ENCODE peak calls at places on chromosomes 6 and 20, in four cellular contexts. X, Z, W and P are unnamed samples.

GRCh38 chr20:6680441-6680840 is 87.0 kb upstream of the BMP2 start:
- DNase-seq in X (no peak), Z (no peak), W (no peak), P (no peak)

GRCh38 chr6:136236491-136237293 is 13.4 kb downstream of the MTFR2 start:
- DNase-seq in X (no peak), Z (no peak), W (peak; percentile 68), P (no peak)

GRCh38 chr6:159691133-159691962 is 1.7 kb downstream of the SOD2 start:
- DNase-seq in X (no peak), Z (peak; percentile 47), W (peak; percentile 40), P (peak; percentile 93)

GRCh38 chr6:9540534-9541126 is 874.2 kb downstream of the TFAP2A start:
- DNase-seq in X (no peak), Z (no peak), W (peak; percentile 49), P (peak; percentile 20)

GRCh38 chr20:38550274-38550673 is 30.7 kb upstream of the ADIG start:
- DNase-seq in X (no peak), Z (no peak), W (peak; percentile 26), P (peak; percentile 16)

GRCh38 chr20:35269055-35269781 is 8.7 kb downstream of the MMP24OS start:
- DNase-seq in X (peak; percentile 91), Z (no peak), W (peak; percentile 82), P (peak; percentile 77)

GRCh38 chr6:139262519-139263300 is 29.1 kb downstream of the TXLNB start:
- DNase-seq in X (no peak), Z (no peak), W (no peak), P (no peak)

GRCh38 chr20:24780648-24781047 is 168.4 kb upstream of the CST7 start:
- DNase-seq in X (no peak), Z (no peak), W (no peak), P (no peak)

GRCh38 chr6:13461805-13462204 is 25.6 kb downstream of the GFOD1 start:
- DNase-seq in X (no peak), Z (no peak), W (no peak), P (no peak)

GRCh38 chr6:110414669-110415296 is 592 bp downstream of the DDO start:
- DNase-seq in X (no peak), Z (no peak), W (no peak), P (no peak)

GRCh38 chr20:5410450-5410849 is 93.7 kb upstream of the PROKR2 start:
- DNase-seq in X (no peak), Z (no peak), W (no peak), P (no peak)

GRCh38 chr6:64714073-64714472 is 993.0 kb downstream of the EYS start:
- DNase-seq in X (no peak), Z (no peak), W (no peak), P (no peak)

GRCh38 chr6:133101790-133102189 is 139.4 kb upstream of the EYA4 start:
- DNase-seq in X (no peak), Z (no peak), W (no peak), P (no peak)

GRCh38 chr6:56862415-56863175 is 92.3 kb upstream of the BEND6 start:
- DNase-seq in X (no peak), Z (no peak), W (no peak), P (no peak)

GRCh38 chr6:56863366-56863765 is 91.5 kb upstream of the BEND6 start:
- DNase-seq in X (no peak), Z (no peak), W (no peak), P (peak; percentile 49)

GRCh38 chr6:56866917-56867522 is 87.9 kb upstream of the BEND6 start:
- DNase-seq in X (no peak), Z (no peak), W (no peak), P (no peak)

GRCh38 chr6:56865081-56865875 is 89.6 kb upstream of the BEND6 start:
- DNase-seq in X (no peak), Z (no peak), W (no peak), P (no peak)

DNA sequence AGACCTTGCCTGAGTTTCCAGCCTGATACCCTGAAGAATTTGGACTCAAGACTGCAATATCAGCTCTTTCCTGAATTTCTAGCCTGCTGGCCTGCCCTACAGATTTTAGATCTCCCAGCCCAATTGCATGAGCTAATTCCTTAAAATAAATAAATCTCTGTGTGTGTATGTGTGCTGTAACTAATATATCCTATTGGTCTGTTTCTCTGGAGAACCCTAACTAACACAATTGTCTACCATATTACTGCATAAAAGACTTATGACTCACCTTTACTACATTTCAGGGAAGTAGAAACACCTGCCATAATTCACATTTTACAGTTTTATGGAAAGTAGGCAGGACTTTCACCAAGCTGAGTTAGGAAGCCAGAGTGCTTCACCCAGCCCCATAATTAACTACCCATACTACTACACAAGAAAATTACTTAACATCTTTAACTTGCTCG is 90.7 kb upstream of the BEND6 start:
- DNase-seq in X (no peak), Z (no peak), W (no peak), P (no peak)
- TF ChIP-seq CBFB in X (no peak), Z (no peak), W (no peak), P (no peak)

GRCh38 chr6:163579880-163580295 is 165.4 kb downstream of the QKI start:
- DNase-seq in X (no peak), Z (no peak), W (peak; percentile 25), P (no peak)
- TF ChIP-seq NR2C2 in X (no peak), Z (no peak), W (no peak), P (no peak)

GRCh38 chr6:33570806-33571636 is 9.1 kb downstream of the BAK1 start:
- DNase-seq in X (peak; percentile 76), Z (peak; percentile 96), W (peak; percentile 93), P (peak; percentile 53)

GRCh38 chr6:33566182-33567084 is 13.6 kb downstream of the BAK1 start:
- DNase-seq in X (no peak), Z (no peak), W (no peak), P (no peak)

GRCh38 chr6:33571637-33572316 is 8.3 kb downstream of the BAK1 start:
- DNase-seq in X (no peak), Z (no peak), W (no peak), P (no peak)

DNA sequence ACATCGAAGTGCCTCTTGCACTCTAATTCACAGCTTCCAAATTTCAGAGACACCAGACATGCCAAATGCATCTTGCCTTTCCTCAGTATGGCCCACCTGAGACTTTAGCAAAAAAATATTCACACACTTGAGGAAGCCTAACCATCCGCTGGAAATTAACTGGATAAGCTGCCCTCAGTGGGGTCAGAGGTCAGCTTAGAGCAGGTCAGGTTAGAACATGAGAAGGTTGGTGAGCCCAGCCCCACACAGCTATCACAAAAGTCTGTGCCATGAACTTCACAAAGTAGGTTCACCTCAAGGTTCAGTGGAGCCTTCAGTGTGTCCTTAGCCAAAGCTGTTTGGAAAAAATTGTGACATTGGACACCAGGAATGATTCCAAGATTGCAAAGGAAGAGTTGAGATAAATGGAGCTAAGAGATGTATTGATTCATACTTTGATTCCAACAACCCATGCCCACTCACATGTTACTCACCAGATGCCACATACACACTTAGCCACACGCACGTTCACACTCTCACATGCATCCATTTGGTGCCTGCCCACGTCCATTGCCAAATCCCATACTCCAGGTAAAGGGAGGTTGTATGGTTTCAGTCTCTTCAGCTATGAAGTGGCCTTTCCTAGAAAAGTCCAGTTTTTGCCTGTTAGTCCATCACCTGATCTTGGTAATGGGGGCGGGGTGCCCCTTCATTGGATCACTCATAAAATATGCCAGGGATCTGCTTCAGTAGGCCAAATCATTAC is 11.1 kb downstream of the BAK1 start:
- DNase-seq in X (no peak), Z (no peak), W (no peak), P (no peak)
- TF ChIP-seq CBFB in X (no peak), Z (no peak), W (no peak), P (no peak)

GRCh38 chr20:50980851-50981713 is 22.5 kb downstream of the MOCS3 start:
- DNase-seq in X (peak; percentile 74), Z (peak; percentile 2), W (peak; percentile 77), P (peak; percentile 79)
- TF ChIP-seq NR2C2 in X (no peak), Z (no peak), W (no peak), P (no peak)

DNA sequence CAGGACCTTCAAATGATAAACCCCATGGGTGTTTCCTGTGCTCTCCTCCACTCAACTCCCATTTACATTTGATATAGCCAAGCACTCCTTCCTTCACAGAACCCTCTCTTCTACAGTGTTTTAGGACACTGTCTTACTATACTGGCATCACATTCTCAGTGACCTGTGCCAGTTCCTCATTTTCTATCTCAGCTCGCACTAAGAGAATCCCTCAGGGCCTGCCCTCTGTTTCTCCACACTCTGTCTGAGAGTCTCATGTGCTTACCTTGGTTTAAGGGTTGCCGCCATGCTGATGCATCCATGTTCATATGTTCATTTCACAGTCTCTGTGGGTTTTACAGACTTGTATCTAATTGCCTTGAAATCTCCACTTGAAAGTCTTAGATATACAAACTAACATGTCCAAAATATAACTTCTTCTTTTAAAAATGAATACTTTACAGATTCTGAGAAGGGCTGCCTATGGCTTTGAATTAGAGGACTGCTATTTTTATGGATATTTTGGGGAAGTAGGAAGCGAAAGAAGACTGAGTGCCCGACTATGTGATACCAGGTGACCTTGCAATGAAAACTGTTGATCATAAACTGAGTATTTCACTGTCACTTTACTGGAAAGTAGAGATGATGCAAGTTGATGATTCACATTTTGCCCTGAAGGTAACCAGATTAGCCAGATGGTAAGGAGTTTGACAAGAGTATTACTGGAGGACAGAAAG is 153.1 kb upstream of the SIM1 start:
- DNase-seq in X (no peak), Z (no peak), W (no peak), P (no peak)
- TF ChIP-seq CBFB in X (no peak), Z (no peak), W (no peak), P (no peak)

GRCh38 chr6:104754788-104755409 is 104.8 kb downstream of the HACE1 start:
- DNase-seq in X (no peak), Z (no peak), W (no peak), P (no peak)
- TF ChIP-seq NR2C2 in X (no peak), Z (no peak), W (no peak), P (no peak)

GRCh38 chr20:22794200-22794599 is 209.8 kb upstream of the FOXA2 start:
- DNase-seq in X (no peak), Z (no peak), W (no peak), P (no peak)

GRCh38 chr20:22795455-22795854 is 211.1 kb upstream of the FOXA2 start:
- DNase-seq in X (no peak), Z (no peak), W (no peak), P (no peak)

GRCh38 chr20:22796465-22797077 is 212.2 kb upstream of the FOXA2 start:
- DNase-seq in X (no peak), Z (no peak), W (no peak), P (no peak)

GRCh38 chr20:22797103-22797502 is 212.7 kb upstream of the FOXA2 start:
- DNase-seq in X (no peak), Z (no peak), W (no peak), P (no peak)

GRCh38 chr20:22795897-22796296 is 211.5 kb upstream of the FOXA2 start:
- DNase-seq in X (no peak), Z (no peak), W (no peak), P (peak; percentile 80)
- TF ChIP-seq CBFB in X (no peak), Z (no peak), W (no peak), P (no peak)

DNA sequence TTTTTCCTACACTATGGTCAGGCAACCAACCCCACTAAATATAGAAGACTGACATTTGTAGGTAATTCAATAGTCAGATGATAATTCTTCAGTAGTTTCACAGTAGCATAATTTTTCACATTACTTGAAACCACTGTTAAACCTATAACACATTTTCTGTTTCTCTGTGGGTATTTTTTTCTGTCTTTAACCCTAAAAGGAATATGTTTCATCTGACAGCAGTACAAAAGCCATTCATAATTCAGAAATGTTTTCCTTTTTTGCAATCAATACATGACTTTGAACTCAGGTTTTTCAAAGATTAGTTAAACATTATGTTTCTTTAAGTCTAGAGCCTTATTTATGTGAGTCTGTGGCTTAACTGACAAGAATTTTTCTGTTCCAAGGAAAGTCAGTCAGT is 128.6 kb upstream of the RUNX2 start:
- DNase-seq in X (no peak), Z (no peak), W (no peak), P (peak; percentile 60)
- TF ChIP-seq NR2C2 in X (no peak), Z (no peak), W (no peak), P (no peak)